ENCODE peak calls at places on chromosome 14, in five cellular contexts. One of them, this sample, is unnamed.

GRCh38 chr14:99035712-99036593 is 236.0 kb downstream of the BCL11B start:
- DNase-seq in GM04504: peak; percentile 94
- DNase-seq in CD8-positive, alpha-beta memory T cell: no peak
- DNase-seq in Caki2: peak; percentile 67
- DNase-seq in HFFc6: peak; percentile 88
- DNase-seq in this sample: peak; percentile 55

GRCh38 chr14:84252706-84253105 is 1277.2 kb upstream of the FLRT2 start:
- DNase-seq in GM04504: no peak
- DNase-seq in CD8-positive, alpha-beta memory T cell: no peak
- DNase-seq in Caki2: no peak
- DNase-seq in HFFc6: no peak
- DNase-seq in this sample: no peak

GRCh38 chr14:90567191-90567590 is 170.4 kb downstream of the CALM1 start:
- DNase-seq in GM04504: no peak
- DNase-seq in CD8-positive, alpha-beta memory T cell: no peak
- DNase-seq in Caki2: no peak
- DNase-seq in HFFc6: no peak
- DNase-seq in this sample: no peak

GRCh38 chr14:99451234-99451633 is 29.4 kb downstream of the SETD3 start:
- DNase-seq in GM04504: no peak
- DNase-seq in CD8-positive, alpha-beta memory T cell: no peak
- DNase-seq in Caki2: no peak
- DNase-seq in HFFc6: no peak
- DNase-seq in this sample: no peak

GRCh38 chr14:60092516-60092915 is 793 bp downstream of the PCNX4 start:
- DNase-seq in GM04504: no peak
- DNase-seq in CD8-positive, alpha-beta memory T cell: no peak
- DNase-seq in Caki2: peak; percentile 22
- DNase-seq in HFFc6: peak; percentile 18
- DNase-seq in this sample: no peak

GRCh38 chr14:38255408-38255672 is 553 bp downstream of the CLEC14A start:
- DNase-seq in GM04504: no peak
- DNase-seq in CD8-positive, alpha-beta memory T cell: no peak
- DNase-seq in Caki2: no peak
- DNase-seq in HFFc6: no peak
- DNase-seq in this sample: no peak

GRCh38 chr14:103118019-103118662 is 5.1 kb upstream of the TNFAIP2 start:
- DNase-seq in GM04504: no peak
- DNase-seq in CD8-positive, alpha-beta memory T cell: no peak
- DNase-seq in Caki2: no peak
- DNase-seq in HFFc6: no peak
- DNase-seq in this sample: no peak

GRCh38 chr14:73143003-73143402 is 6.7 kb downstream of the PSEN1 start:
- DNase-seq in GM04504: no peak
- DNase-seq in CD8-positive, alpha-beta memory T cell: no peak
- DNase-seq in Caki2: no peak
- DNase-seq in HFFc6: no peak
- DNase-seq in this sample: no peak

GRCh38 chr14:64879635-64880381 is at the start of gene SPTB:
- DNase-seq in GM04504: no peak
- DNase-seq in CD8-positive, alpha-beta memory T cell: peak; percentile 54
- DNase-seq in Caki2: peak; percentile 7
- DNase-seq in HFFc6: no peak
- DNase-seq in this sample: no peak

GRCh38 chr14:59664741-59665140 is 88.1 kb upstream of the CCDC175 start:
- DNase-seq in GM04504: no peak
- DNase-seq in CD8-positive, alpha-beta memory T cell: no peak
- DNase-seq in Caki2: no peak
- DNase-seq in HFFc6: no peak
- DNase-seq in this sample: no peak

GRCh38 chr14:99459491-99460100 is 21.1 kb downstream of the SETD3 start:
- DNase-seq in GM04504: no peak
- DNase-seq in CD8-positive, alpha-beta memory T cell: no peak
- DNase-seq in Caki2: no peak
- DNase-seq in HFFc6: no peak
- DNase-seq in this sample: no peak

GRCh38 chr14:74867673-74868072 is 8.3 kb downstream of the PROX2 start:
- DNase-seq in GM04504: peak; percentile 63
- DNase-seq in CD8-positive, alpha-beta memory T cell: peak; percentile 17
- DNase-seq in Caki2: no peak
- DNase-seq in HFFc6: no peak
- DNase-seq in this sample: no peak

GRCh38 chr14:105864651-105865265 is 338.4 kb downstream of the TMEM121 start:
- DNase-seq in GM04504: no peak
- DNase-seq in CD8-positive, alpha-beta memory T cell: no peak
- DNase-seq in Caki2: no peak
- DNase-seq in HFFc6: no peak
- DNase-seq in this sample: no peak

GRCh38 chr14:90579088-90579487 is 182.3 kb downstream of the CALM1 start:
- DNase-seq in GM04504: no peak
- DNase-seq in CD8-positive, alpha-beta memory T cell: no peak
- DNase-seq in Caki2: no peak
- DNase-seq in HFFc6: no peak
- DNase-seq in this sample: no peak

GRCh38 chr14:38721822-38722431 is 381.1 kb downstream of the SEC23A start:
- DNase-seq in GM04504: peak; percentile 34
- DNase-seq in CD8-positive, alpha-beta memory T cell: no peak
- DNase-seq in Caki2: peak; percentile 16
- DNase-seq in HFFc6: peak; percentile 48
- DNase-seq in this sample: peak; percentile 6

GRCh38 chr14:41607119-41607785 is 576 bp downstream of the LRFN5 start:
- DNase-seq in GM04504: no peak
- DNase-seq in CD8-positive, alpha-beta memory T cell: no peak
- DNase-seq in Caki2: peak; percentile 41
- DNase-seq in HFFc6: no peak
- DNase-seq in this sample: no peak

GRCh38 chr14:55745906-55746305 is 165.9 kb downstream of the KTN1 start:
- DNase-seq in GM04504: no peak
- DNase-seq in CD8-positive, alpha-beta memory T cell: no peak
- DNase-seq in Caki2: no peak
- DNase-seq in HFFc6: no peak
- DNase-seq in this sample: no peak

This sample was measured in RCC 7860.